ENCODE peak calls at places on chromosome 1, in seven cellular contexts. L, O, N, B, U, J and P are unnamed samples.

GRCh38 chr1:116764466-116764896 is 10.3 kb downstream of the CD2 start:
- DNase-seq in L (no peak), U (no peak), O (no peak), B (no peak), N (no peak), J (no peak), P (no peak)

GRCh38 chr1:11227106-11228077 is 35.0 kb downstream of the MTOR start:
- DNase-seq in N (no peak), B (no peak), O (no peak), U (no peak), L (no peak), J (peak; percentile 73), P (peak; percentile 28)

GRCh38 chr1:213326666-213327317 is 275.8 kb downstream of the RPS6KC1 start:
- DNase-seq in B (peak; percentile 21), L (no peak), N (peak; percentile 72), J (no peak), O (peak; percentile 80), U (peak; percentile 85), P (peak; percentile 73)

GRCh38 chr1:112540395-112540794 is 31.6 kb downstream of the WNT2B start:
- DNase-seq in J (no peak), L (no peak), B (no peak), U (peak; percentile 78), N (peak; percentile 87), O (peak; percentile 84), P (peak; percentile 58)

GRCh38 chr1:109299087-109299983 is 7.5 kb downstream of the MYBPHL start:
- DNase-seq in L (no peak), J (no peak), B (peak; percentile 82), O (peak; percentile 97), U (peak; percentile 67), N (peak; percentile 93), P (peak; percentile 97)

GRCh38 chr1:245079021-245079609 is 75.7 kb upstream of the KIF26B start:
- DNase-seq in B (no peak), N (peak; percentile 80), L (no peak), J (peak; percentile 15), O (peak; percentile 52), U (peak; percentile 79), P (peak; percentile 88)

GRCh38 chr1:115289940-115290339 is 48.1 kb downstream of the NGF start:
- DNase-seq in B (no peak), U (no peak), O (no peak), J (no peak), N (no peak), L (no peak), P (no peak)

GRCh38 chr1:185156321-185156853 is 366 bp downstream of the TRMT1L start:
- DNase-seq in L (peak; percentile 94), U (no peak), B (no peak), N (no peak), J (peak; percentile 34), O (no peak), P (no peak)

GRCh38 chr1:198620951-198621824 is 17.7 kb upstream of the PTPRC start:
- DNase-seq in L (peak; percentile 87), N (no peak), O (peak; percentile 12), B (no peak), U (no peak), J (peak; percentile 97), P (no peak)

GRCh38 chr1:155177918-155178281 is 4.3 kb downstream of the TRIM46 start:
- DNase-seq in J (no peak), U (no peak), L (peak; percentile 72), N (no peak), O (no peak), B (no peak), P (no peak)

GRCh38 chr1:167864392-167864992 is 49.4 kb downstream of the ADCY10 start:
- DNase-seq in U (no peak), N (no peak), O (no peak), J (no peak), B (no peak), L (no peak), P (no peak)

GRCh38 chr1:237071641-237072420 is 29.8 kb downstream of the RYR2 start:
- DNase-seq in J (no peak), U (no peak), L (no peak), O (no peak), N (no peak), B (no peak), P (no peak)

GRCh38 chr1:237070519-237070918 is 28.5 kb downstream of the RYR2 start:
- DNase-seq in U (no peak), L (no peak), B (no peak), N (no peak), O (no peak), J (no peak), P (no peak)

DNA sequence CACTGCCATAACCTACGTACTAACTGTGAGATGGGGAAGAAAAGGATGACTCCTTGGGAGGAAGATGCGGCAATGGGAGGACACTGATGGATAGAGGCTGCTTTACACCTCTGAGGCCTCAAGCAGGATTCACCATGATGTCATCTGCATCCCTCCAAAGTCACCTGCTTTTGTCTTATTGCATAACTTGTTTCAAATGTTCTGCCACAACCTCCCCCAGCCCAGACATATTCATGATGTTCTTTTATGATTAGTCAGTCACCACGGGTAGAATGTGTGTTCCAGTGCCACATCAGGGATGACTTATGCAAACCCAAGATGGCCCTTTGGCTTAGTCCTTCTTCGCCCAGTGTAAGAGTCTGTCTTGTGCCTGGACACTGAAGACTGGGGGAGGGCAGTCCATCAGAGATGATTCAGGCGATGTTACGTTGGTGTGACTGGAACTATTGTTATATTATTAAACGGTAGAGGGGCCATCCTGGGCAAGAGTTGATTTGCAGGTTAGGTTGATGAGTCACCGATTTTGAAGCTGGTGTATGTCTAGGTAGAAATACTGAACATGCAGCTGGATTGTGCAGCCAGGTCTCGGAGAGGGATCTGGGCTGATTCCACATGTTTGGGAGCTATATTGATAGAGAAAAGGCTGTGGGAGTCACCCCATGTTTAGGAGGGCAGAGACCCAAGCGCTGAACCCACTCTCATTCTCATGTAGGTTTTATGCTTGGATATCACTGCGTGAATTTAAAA is 32.6 kb downstream of the RYR2 start:
- DNase-seq in L (no peak), N (no peak), U (no peak), O (no peak), J (no peak), B (no peak), P (no peak)
- TF ChIP-seq CTCF in L (no peak), N (no peak), U (no peak), O (no peak), J (no peak), B (no peak), P (no peak)

GRCh38 chr1:82783025-82783424 is 982.3 kb downstream of the ADGRL2 start:
- DNase-seq in N (no peak), B (no peak), U (no peak), J (no peak), L (no peak), O (no peak), P (no peak)
- H3K4me3 ChIP-seq in N (no peak overlapping the region), B (no peak overlapping the region), U (no peak overlapping the region), J (no peak overlapping the region), L (no peak overlapping the region), O (peak overlapping the region; percentile 34), P (no peak overlapping the region)

GRCh38 chr1:49651136-49651535 is 372.6 kb downstream of the AGBL4 start:
- DNase-seq in L (no peak), N (no peak), U (no peak), J (no peak), B (no peak), O (no peak), P (no peak)
- TF ChIP-seq CTCF in L (no peak), N (no peak), U (no peak), J (no peak), B (no peak), O (no peak), P (no peak)

GRCh38 chr1:19040010-19040680 is 83.7 kb upstream of the IFFO2 start:
- DNase-seq in O (no peak), J (no peak), L (peak; percentile 14), B (no peak), U (no peak), N (no peak), P (no peak)
- H3K4me3 ChIP-seq in O (no peak overlapping the region), J (no peak overlapping the region), L (no peak overlapping the region), B (no peak overlapping the region), U (no peak overlapping the region), N (no peak overlapping the region), P (no peak overlapping the region)